ENCODE peak calls at places on chromosomes 3 and 15, in ten cellular contexts. One of them, this sample, is unnamed.

GRCh38 chr15:65869954-65870871 is 922 bp downstream of the RAB11A start:
- DNase-seq in choroid plexus epithelial cell: peak
- DNase-seq in osteocyte: no peak
- DNase-seq in colonic mucosa: peak
- DNase-seq in mucosa of descending colon: peak
- DNase-seq in MCF 10A: peak
- DNase-seq in RWPE2: peak
- DNase-seq in heart right ventricle: peak
- DNase-seq in AG09319: no peak
- DNase-seq in progenitor cell of endocrine pancreas: peak
- DNase-seq in this sample: peak

GRCh38 chr3:177126015-177126773 is 71.1 kb downstream of the TBL1XR1 start:
- DNase-seq in AG09319: peak
- DNase-seq in mucosa of descending colon: no peak
- DNase-seq in MCF 10A: peak
- DNase-seq in osteocyte: no peak
- DNase-seq in choroid plexus epithelial cell: peak
- DNase-seq in colonic mucosa: no peak
- DNase-seq in RWPE2: no peak
- DNase-seq in heart right ventricle: peak
- DNase-seq in progenitor cell of endocrine pancreas: no peak
- DNase-seq in this sample: no peak

GRCh38 chr15:31486906-31487695 is 160.5 kb downstream of the KLF13 start:
- DNase-seq in mucosa of descending colon: peak
- DNase-seq in choroid plexus epithelial cell: no peak
- DNase-seq in AG09319: no peak
- DNase-seq in osteocyte: peak
- DNase-seq in progenitor cell of endocrine pancreas: peak
- DNase-seq in heart right ventricle: no peak
- DNase-seq in MCF 10A: no peak
- DNase-seq in RWPE2: peak
- DNase-seq in colonic mucosa: peak
- DNase-seq in this sample: no peak

GRCh38 chr3:101325393-101326134 is 5.2 kb upstream of the IMPG2 start:
- DNase-seq in choroid plexus epithelial cell: no peak
- DNase-seq in RWPE2: no peak
- DNase-seq in progenitor cell of endocrine pancreas: no peak
- DNase-seq in mucosa of descending colon: no peak
- DNase-seq in MCF 10A: no peak
- DNase-seq in colonic mucosa: no peak
- DNase-seq in heart right ventricle: no peak
- DNase-seq in osteocyte: no peak
- DNase-seq in AG09319: no peak
- DNase-seq in this sample: no peak

GRCh38 chr15:72423256-72423655 is 25.2 kb downstream of the TMEM202 start:
- DNase-seq in choroid plexus epithelial cell: no peak
- DNase-seq in heart right ventricle: no peak
- DNase-seq in osteocyte: no peak
- DNase-seq in colonic mucosa: no peak
- DNase-seq in MCF 10A: no peak
- DNase-seq in AG09319: no peak
- DNase-seq in RWPE2: no peak
- DNase-seq in mucosa of descending colon: no peak
- DNase-seq in progenitor cell of endocrine pancreas: no peak
- DNase-seq in this sample: no peak

GRCh38 chr3:122606330-122606729 is 28.9 kb downstream of the PARP15 start:
- DNase-seq in osteocyte: no peak
- DNase-seq in progenitor cell of endocrine pancreas: no peak
- DNase-seq in heart right ventricle: no peak
- DNase-seq in MCF 10A: no peak
- DNase-seq in RWPE2: no peak
- DNase-seq in colonic mucosa: no peak
- DNase-seq in mucosa of descending colon: no peak
- DNase-seq in choroid plexus epithelial cell: no peak
- DNase-seq in AG09319: no peak
- DNase-seq in this sample: no peak

GRCh38 chr3:14459787-14460186 is 57.4 kb downstream of the SLC6A6 start:
- DNase-seq in RWPE2: no peak
- DNase-seq in progenitor cell of endocrine pancreas: no peak
- DNase-seq in osteocyte: no peak
- DNase-seq in mucosa of descending colon: no peak
- DNase-seq in heart right ventricle: no peak
- DNase-seq in AG09319: no peak
- DNase-seq in MCF 10A: no peak
- DNase-seq in colonic mucosa: no peak
- DNase-seq in choroid plexus epithelial cell: no peak
- DNase-seq in this sample: no peak

GRCh38 chr3:194749631-194750271 is 64.1 kb downstream of the FAM43A start:
- DNase-seq in RWPE2: no peak
- DNase-seq in colonic mucosa: no peak
- DNase-seq in heart right ventricle: no peak
- DNase-seq in progenitor cell of endocrine pancreas: no peak
- DNase-seq in choroid plexus epithelial cell: peak
- DNase-seq in AG09319: no peak
- DNase-seq in osteocyte: no peak
- DNase-seq in mucosa of descending colon: no peak
- DNase-seq in MCF 10A: no peak
- DNase-seq in this sample: no peak

GRCh38 chr3:20225769-20226168 is 39.8 kb upstream of the SGO1 start:
- DNase-seq in MCF 10A: peak
- DNase-seq in progenitor cell of endocrine pancreas: no peak
- DNase-seq in mucosa of descending colon: no peak
- DNase-seq in colonic mucosa: no peak
- DNase-seq in RWPE2: no peak
- DNase-seq in AG09319: no peak
- DNase-seq in choroid plexus epithelial cell: peak
- DNase-seq in osteocyte: no peak
- DNase-seq in heart right ventricle: no peak
- DNase-seq in this sample: no peak

GRCh38 chr15:62059108-62059817 is 984 bp downstream of the VPS13C start:
- DNase-seq in MCF 10A: peak
- DNase-seq in osteocyte: no peak
- DNase-seq in colonic mucosa: no peak
- DNase-seq in RWPE2: no peak
- DNase-seq in choroid plexus epithelial cell: no peak
- DNase-seq in AG09319: no peak
- DNase-seq in progenitor cell of endocrine pancreas: no peak
- DNase-seq in mucosa of descending colon: no peak
- DNase-seq in heart right ventricle: no peak
- DNase-seq in this sample: peak
- TF ChIP-seq CTCF in MCF 10A: no peak
- TF ChIP-seq CTCF in osteocyte: peak
- TF ChIP-seq CTCF in colonic mucosa: no peak
- TF ChIP-seq CTCF in RWPE2: no peak
- TF ChIP-seq CTCF in choroid plexus epithelial cell: peak
- TF ChIP-seq CTCF in AG09319: no peak
- TF ChIP-seq CTCF in progenitor cell of endocrine pancreas: peak
- TF ChIP-seq CTCF in mucosa of descending colon: no peak
- TF ChIP-seq CTCF in heart right ventricle: no peak
- TF ChIP-seq CTCF in this sample: peak

GRCh38 chr3:146019508-146019907 is 141.5 kb downstream of the PLOD2 start:
- DNase-seq in heart right ventricle: no peak
- DNase-seq in progenitor cell of endocrine pancreas: no peak
- DNase-seq in RWPE2: no peak
- DNase-seq in MCF 10A: no peak
- DNase-seq in osteocyte: no peak
- DNase-seq in colonic mucosa: no peak
- DNase-seq in choroid plexus epithelial cell: no peak
- DNase-seq in mucosa of descending colon: no peak
- DNase-seq in AG09319: no peak
- DNase-seq in this sample: no peak
- TF ChIP-seq CTCF in heart right ventricle: no peak
- TF ChIP-seq CTCF in progenitor cell of endocrine pancreas: no peak
- TF ChIP-seq CTCF in RWPE2: no peak
- TF ChIP-seq CTCF in MCF 10A: no peak
- TF ChIP-seq CTCF in osteocyte: no peak
- TF ChIP-seq CTCF in colonic mucosa: no peak
- TF ChIP-seq CTCF in choroid plexus epithelial cell: no peak
- TF ChIP-seq CTCF in mucosa of descending colon: no peak
- TF ChIP-seq CTCF in AG09319: no peak
- TF ChIP-seq CTCF in this sample: no peak

GRCh38 chr15:59998256-59999063 is 5.7 kb upstream of the FOXB1 start:
- DNase-seq in progenitor cell of endocrine pancreas: no peak
- DNase-seq in heart right ventricle: no peak
- DNase-seq in MCF 10A: no peak
- DNase-seq in choroid plexus epithelial cell: no peak
- DNase-seq in osteocyte: no peak
- DNase-seq in RWPE2: no peak
- DNase-seq in AG09319: no peak
- DNase-seq in mucosa of descending colon: no peak
- DNase-seq in colonic mucosa: no peak
- DNase-seq in this sample: no peak

GRCh38 chr15:59999064-59999377 is 5.1 kb upstream of the FOXB1 start:
- DNase-seq in colonic mucosa: no peak
- DNase-seq in progenitor cell of endocrine pancreas: no peak
- DNase-seq in MCF 10A: no peak
- DNase-seq in choroid plexus epithelial cell: no peak
- DNase-seq in osteocyte: no peak
- DNase-seq in RWPE2: no peak
- DNase-seq in heart right ventricle: no peak
- DNase-seq in mucosa of descending colon: no peak
- DNase-seq in AG09319: no peak
- DNase-seq in this sample: no peak

GRCh38 chr15:59996498-59997041 is 7.5 kb upstream of the FOXB1 start:
- DNase-seq in heart right ventricle: no peak
- DNase-seq in mucosa of descending colon: no peak
- DNase-seq in osteocyte: no peak
- DNase-seq in AG09319: no peak
- DNase-seq in RWPE2: no peak
- DNase-seq in choroid plexus epithelial cell: no peak
- DNase-seq in progenitor cell of endocrine pancreas: no peak
- DNase-seq in MCF 10A: no peak
- DNase-seq in colonic mucosa: peak
- DNase-seq in this sample: peak

GRCh38 chr15:59995568-59996349 is 8.4 kb upstream of the FOXB1 start:
- DNase-seq in osteocyte: no peak
- DNase-seq in RWPE2: no peak
- DNase-seq in mucosa of descending colon: no peak
- DNase-seq in MCF 10A: no peak
- DNase-seq in choroid plexus epithelial cell: no peak
- DNase-seq in progenitor cell of endocrine pancreas: no peak
- DNase-seq in heart right ventricle: no peak
- DNase-seq in AG09319: no peak
- DNase-seq in colonic mucosa: no peak
- DNase-seq in this sample: no peak

GRCh38 chr15:59997070-59997701 is 6.9 kb upstream of the FOXB1 start:
- DNase-seq in heart right ventricle: no peak
- DNase-seq in progenitor cell of endocrine pancreas: no peak
- DNase-seq in mucosa of descending colon: no peak
- DNase-seq in AG09319: no peak
- DNase-seq in MCF 10A: no peak
- DNase-seq in colonic mucosa: no peak
- DNase-seq in osteocyte: no peak
- DNase-seq in choroid plexus epithelial cell: no peak
- DNase-seq in RWPE2: no peak
- DNase-seq in this sample: peak
- TF ChIP-seq CTCF in heart right ventricle: no peak
- TF ChIP-seq CTCF in progenitor cell of endocrine pancreas: no peak
- TF ChIP-seq CTCF in mucosa of descending colon: no peak
- TF ChIP-seq CTCF in AG09319: no peak
- TF ChIP-seq CTCF in MCF 10A: no peak
- TF ChIP-seq CTCF in colonic mucosa: no peak
- TF ChIP-seq CTCF in osteocyte: no peak
- TF ChIP-seq CTCF in choroid plexus epithelial cell: no peak
- TF ChIP-seq CTCF in RWPE2: peak
- TF ChIP-seq CTCF in this sample: no peak

DNA sequence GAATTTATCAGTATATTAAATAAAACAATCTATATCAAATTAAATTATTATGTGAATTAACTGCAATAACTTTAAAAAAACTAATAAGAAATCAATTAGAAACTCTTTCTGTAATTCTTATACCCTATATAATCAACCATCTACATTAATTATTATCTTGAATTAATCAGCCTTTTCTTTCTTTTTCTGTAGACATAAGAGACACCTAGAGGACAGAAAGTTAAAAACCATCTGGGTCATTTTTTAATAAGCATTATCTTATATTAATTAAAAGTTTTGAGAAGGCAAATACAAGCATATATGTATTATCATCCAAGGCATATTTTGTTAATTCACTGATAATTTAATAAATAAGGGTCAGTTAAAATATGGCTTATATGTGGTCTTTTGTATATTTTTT is 24.2 kb upstream of the SLC25A26 start:
- DNase-seq in AG09319: no peak
- DNase-seq in MCF 10A: peak
- DNase-seq in colonic mucosa: no peak
- DNase-seq in progenitor cell of endocrine pancreas: no peak
- DNase-seq in mucosa of descending colon: no peak
- DNase-seq in osteocyte: no peak
- DNase-seq in RWPE2: no peak
- DNase-seq in choroid plexus epithelial cell: no peak
- DNase-seq in heart right ventricle: no peak
- DNase-seq in this sample: no peak
- TF ChIP-seq CTCF in AG09319: peak
- TF ChIP-seq CTCF in MCF 10A: peak
- TF ChIP-seq CTCF in colonic mucosa: no peak
- TF ChIP-seq CTCF in progenitor cell of endocrine pancreas: peak
- TF ChIP-seq CTCF in mucosa of descending colon: no peak
- TF ChIP-seq CTCF in osteocyte: peak
- TF ChIP-seq CTCF in RWPE2: peak
- TF ChIP-seq CTCF in choroid plexus epithelial cell: peak
- TF ChIP-seq CTCF in heart right ventricle: no peak
- TF ChIP-seq CTCF in this sample: no peak

DNA sequence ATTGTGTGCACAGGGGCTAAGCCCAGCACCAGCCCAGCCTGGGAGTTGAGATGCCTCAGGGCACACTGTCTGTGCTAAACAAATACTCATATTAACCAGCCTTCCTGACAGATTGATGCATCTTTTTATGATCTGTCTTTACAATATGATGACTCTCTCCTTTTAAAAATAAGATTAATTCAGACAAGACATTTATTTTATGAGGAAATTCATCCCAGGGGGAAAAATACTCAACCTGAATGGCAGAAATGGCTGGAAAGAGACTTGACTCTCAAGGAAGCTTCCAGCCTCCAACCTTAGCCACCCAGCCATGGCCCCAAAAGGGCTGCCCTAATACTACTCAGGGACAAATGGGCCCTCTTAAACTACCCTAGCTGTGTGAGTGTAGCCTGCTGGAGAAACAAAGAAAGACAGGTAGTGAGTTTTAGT is 46.9 kb downstream of the NOX5 start:
- DNase-seq in choroid plexus epithelial cell: no peak
- DNase-seq in RWPE2: no peak
- DNase-seq in heart right ventricle: no peak
- DNase-seq in AG09319: no peak
- DNase-seq in colonic mucosa: no peak
- DNase-seq in mucosa of descending colon: no peak
- DNase-seq in osteocyte: no peak
- DNase-seq in MCF 10A: no peak
- DNase-seq in progenitor cell of endocrine pancreas: no peak
- DNase-seq in this sample: no peak
- TF ChIP-seq CTCF in choroid plexus epithelial cell: peak
- TF ChIP-seq CTCF in RWPE2: peak
- TF ChIP-seq CTCF in heart right ventricle: no peak
- TF ChIP-seq CTCF in AG09319: no peak
- TF ChIP-seq CTCF in colonic mucosa: no peak
- TF ChIP-seq CTCF in mucosa of descending colon: no peak
- TF ChIP-seq CTCF in osteocyte: no peak
- TF ChIP-seq CTCF in MCF 10A: no peak
- TF ChIP-seq CTCF in progenitor cell of endocrine pancreas: no peak
- TF ChIP-seq CTCF in this sample: no peak

GRCh38 chr3:120181632-120182031 is 87.4 kb upstream of the GSK3B start:
- DNase-seq in AG09319: no peak
- DNase-seq in osteocyte: peak
- DNase-seq in MCF 10A: peak
- DNase-seq in heart right ventricle: no peak
- DNase-seq in choroid plexus epithelial cell: no peak
- DNase-seq in colonic mucosa: no peak
- DNase-seq in progenitor cell of endocrine pancreas: no peak
- DNase-seq in RWPE2: no peak
- DNase-seq in mucosa of descending colon: no peak
- DNase-seq in this sample: peak
- TF ChIP-seq CTCF in AG09319: no peak
- TF ChIP-seq CTCF in osteocyte: no peak
- TF ChIP-seq CTCF in MCF 10A: peak
- TF ChIP-seq CTCF in heart right ventricle: no peak
- TF ChIP-seq CTCF in choroid plexus epithelial cell: peak
- TF ChIP-seq CTCF in colonic mucosa: no peak
- TF ChIP-seq CTCF in progenitor cell of endocrine pancreas: no peak
- TF ChIP-seq CTCF in RWPE2: no peak
- TF ChIP-seq CTCF in mucosa of descending colon: no peak
- TF ChIP-seq CTCF in this sample: no peak

This sample was measured in activated CD8-positive, alpha-beta T cell treated with anti-CD3 and anti-CD28 coated beads for 36 hours.